ENCODE peak calls at places on chromosomes 11 and 22, in six cellular contexts. One of them, this sample, is unnamed.

GRCh38 chr11:12458042-12458441 is 80.7 kb downstream of the PARVA start:
- DNase-seq in Peyer's patch: no peak
- DNase-seq in IMR-90: no peak
- DNase-seq in heart left ventricle: no peak
- DNase-seq in A549: no peak
- DNase-seq in HCT116: no peak
- DNase-seq in this sample: no peak

GRCh38 chr11:17519486-17519885 is 24.7 kb downstream of the USH1C start:
- DNase-seq in Peyer's patch: no peak
- DNase-seq in IMR-90: no peak
- DNase-seq in heart left ventricle: no peak
- DNase-seq in A549: no peak
- DNase-seq in HCT116: no peak
- DNase-seq in this sample: no peak

GRCh38 chr22:27270818-27271510 is 530.6 kb downstream of the MN1 start:
- DNase-seq in Peyer's patch: no peak
- DNase-seq in IMR-90: no peak
- DNase-seq in heart left ventricle: peak; percentile 48
- DNase-seq in A549: no peak
- DNase-seq in HCT116: no peak
- DNase-seq in this sample: no peak

GRCh38 chr11:100833276-100833675 is 146.2 kb downstream of the ARHGAP42 start:
- DNase-seq in Peyer's patch: no peak
- DNase-seq in IMR-90: no peak
- DNase-seq in heart left ventricle: no peak
- DNase-seq in A549: no peak
- DNase-seq in HCT116: no peak
- DNase-seq in this sample: no peak

GRCh38 chr11:60235318-60235717 is 7.6 kb downstream of the MS4A4E start:
- DNase-seq in Peyer's patch: no peak
- DNase-seq in IMR-90: no peak
- DNase-seq in heart left ventricle: no peak
- DNase-seq in A549: no peak
- DNase-seq in HCT116: no peak
- DNase-seq in this sample: no peak

GRCh38 chr11:91850533-91851305 is 373.9 kb upstream of the FAT3 start:
- DNase-seq in Peyer's patch: no peak
- DNase-seq in IMR-90: no peak
- DNase-seq in heart left ventricle: no peak
- DNase-seq in A549: no peak
- DNase-seq in HCT116: no peak
- DNase-seq in this sample: no peak

GRCh38 chr11:396948-397548 is 3.0 kb downstream of the PKP3 start:
- DNase-seq in Peyer's patch: peak; percentile 86
- DNase-seq in IMR-90: peak; percentile 36
- DNase-seq in heart left ventricle: peak; percentile 56
- DNase-seq in A549: no peak
- DNase-seq in HCT116: no peak
- DNase-seq in this sample: peak; percentile 41

GRCh38 chr22:41256898-41257260 is 16.1 kb upstream of the CHADL start:
- DNase-seq in Peyer's patch: no peak
- DNase-seq in IMR-90: peak; percentile 27
- DNase-seq in heart left ventricle: no peak
- DNase-seq in A549: no peak
- DNase-seq in HCT116: no peak
- DNase-seq in this sample: no peak

GRCh38 chr11:117466966-117467365 is 139.3 kb downstream of the CEP164 start:
- DNase-seq in Peyer's patch: no peak
- DNase-seq in IMR-90: no peak
- DNase-seq in heart left ventricle: no peak
- DNase-seq in A549: no peak
- DNase-seq in HCT116: no peak
- DNase-seq in this sample: no peak

GRCh38 chr11:88402192-88402715 is 64.7 kb upstream of the CTSC start:
- DNase-seq in Peyer's patch: no peak
- DNase-seq in IMR-90: peak; percentile 90
- DNase-seq in heart left ventricle: no peak
- DNase-seq in A549: peak; percentile 40
- DNase-seq in HCT116: no peak
- DNase-seq in this sample: no peak

GRCh38 chr11:37978647-37979046 is 1380.6 kb upstream of the RAG2 start:
- DNase-seq in Peyer's patch: no peak
- DNase-seq in IMR-90: no peak
- DNase-seq in heart left ventricle: no peak
- DNase-seq in A549: no peak
- DNase-seq in HCT116: no peak
- DNase-seq in this sample: no peak

GRCh38 chr11:77665240-77665965 is 27.8 kb upstream of the CLNS1A start:
- DNase-seq in Peyer's patch: no peak
- DNase-seq in IMR-90: no peak
- DNase-seq in heart left ventricle: no peak
- DNase-seq in A549: no peak
- DNase-seq in HCT116: no peak
- DNase-seq in this sample: no peak

GRCh38 chr11:13229675-13230359 is 47.8 kb upstream of the BMAL1 start:
- DNase-seq in Peyer's patch: no peak
- DNase-seq in IMR-90: no peak
- DNase-seq in heart left ventricle: no peak
- DNase-seq in A549: no peak
- DNase-seq in HCT116: no peak
- DNase-seq in this sample: no peak

GRCh38 chr11:57942808-57943207 is 80.9 kb upstream of the OR9Q1 start:
- DNase-seq in Peyer's patch: no peak
- DNase-seq in IMR-90: no peak
- DNase-seq in heart left ventricle: no peak
- DNase-seq in A549: no peak
- DNase-seq in HCT116: no peak
- DNase-seq in this sample: no peak

GRCh38 chr22:19109198-19110063 is 12.8 kb downstream of the DGCR2 start:
- DNase-seq in Peyer's patch: peak; percentile 83
- DNase-seq in IMR-90: peak; percentile 64
- DNase-seq in heart left ventricle: no peak
- DNase-seq in A549: peak; percentile 22
- DNase-seq in HCT116: no peak
- DNase-seq in this sample: peak; percentile 32

GRCh38 chr11:11512090-11512489 is 109.7 kb downstream of the GALNT18 start:
- DNase-seq in Peyer's patch: no peak
- DNase-seq in IMR-90: no peak
- DNase-seq in heart left ventricle: peak; percentile 34
- DNase-seq in A549: no peak
- DNase-seq in HCT116: no peak
- DNase-seq in this sample: no peak

GRCh38 chr11:66546368-66546965 is at the start of gene ACTN3:
- DNase-seq in Peyer's patch: peak; percentile 62
- DNase-seq in IMR-90: no peak
- DNase-seq in heart left ventricle: no peak
- DNase-seq in A549: peak; percentile 18
- DNase-seq in HCT116: no peak
- DNase-seq in this sample: peak; percentile 29

GRCh38 chr22:31090217-31091085 is 9.3 kb downstream of the SMTN start:
- DNase-seq in Peyer's patch: no peak
- DNase-seq in IMR-90: no peak
- DNase-seq in heart left ventricle: no peak
- DNase-seq in A549: no peak
- DNase-seq in HCT116: no peak
- DNase-seq in this sample: no peak

GRCh38 chr11:18106688-18107087 is 806 bp upstream of the SAAL1 start:
- DNase-seq in Peyer's patch: no peak
- DNase-seq in IMR-90: peak; percentile 65
- DNase-seq in heart left ventricle: no peak
- DNase-seq in A549: no peak
- DNase-seq in HCT116: no peak
- DNase-seq in this sample: no peak

GRCh38 chr11:72395993-72396392 is 38.3 kb downstream of the CLPB start:
- DNase-seq in Peyer's patch: no peak
- DNase-seq in IMR-90: no peak
- DNase-seq in heart left ventricle: no peak
- DNase-seq in A549: no peak
- DNase-seq in HCT116: no peak
- DNase-seq in this sample: no peak

GRCh38 chr11:118998822-118999221 is 884 bp downstream of the CENATAC start:
- DNase-seq in Peyer's patch: no peak
- DNase-seq in IMR-90: peak; percentile 72
- DNase-seq in heart left ventricle: no peak
- DNase-seq in A549: peak; percentile 50
- DNase-seq in HCT116: peak; percentile 74
- DNase-seq in this sample: no peak

GRCh38 chr22:49925525-49926128 is 7.2 kb downstream of the CRELD2 start:
- DNase-seq in Peyer's patch: peak; percentile 87
- DNase-seq in IMR-90: no peak
- DNase-seq in heart left ventricle: no peak
- DNase-seq in A549: no peak
- DNase-seq in HCT116: no peak
- DNase-seq in this sample: no peak

GRCh38 chr22:48425091-48425506 is 1402.6 kb downstream of the BRD1 start:
- DNase-seq in Peyer's patch: no peak
- DNase-seq in IMR-90: no peak
- DNase-seq in heart left ventricle: no peak
- DNase-seq in A549: no peak
- DNase-seq in HCT116: no peak
- DNase-seq in this sample: no peak

GRCh38 chr22:48422900-48423480 is 1404.7 kb downstream of the BRD1 start:
- DNase-seq in Peyer's patch: peak; percentile 21
- DNase-seq in IMR-90: no peak
- DNase-seq in heart left ventricle: no peak
- DNase-seq in A549: no peak
- DNase-seq in HCT116: no peak
- DNase-seq in this sample: no peak

GRCh38 chr22:48423481-48423901 is 1404.2 kb downstream of the BRD1 start:
- DNase-seq in Peyer's patch: peak; percentile 23
- DNase-seq in IMR-90: no peak
- DNase-seq in heart left ventricle: no peak
- DNase-seq in A549: no peak
- DNase-seq in HCT116: no peak
- DNase-seq in this sample: no peak

GRCh38 chr22:48424201-48424627 is 1403.5 kb downstream of the BRD1 start:
- DNase-seq in Peyer's patch: peak; percentile 29
- DNase-seq in IMR-90: no peak
- DNase-seq in heart left ventricle: no peak
- DNase-seq in A549: no peak
- DNase-seq in HCT116: no peak
- DNase-seq in this sample: no peak

DNA sequence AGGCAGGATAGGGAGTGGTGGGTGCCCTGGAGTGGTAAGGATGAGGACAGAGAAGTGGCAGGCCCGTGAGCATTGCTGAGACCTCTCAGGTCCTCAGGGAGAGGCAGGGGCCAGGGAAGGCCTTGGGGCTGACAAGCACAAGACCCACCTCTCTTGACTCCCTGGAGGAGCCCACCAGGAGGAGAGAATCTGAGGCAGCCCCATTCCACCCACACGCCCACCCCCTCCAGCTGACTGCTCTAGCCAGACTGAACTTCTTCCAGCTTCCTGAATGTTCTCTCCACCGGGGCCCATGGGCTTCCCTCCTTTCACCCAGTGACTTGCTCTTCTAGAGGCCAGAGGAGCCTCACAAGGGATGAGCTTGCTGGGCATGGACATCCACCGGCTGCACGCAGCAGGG is 1403.0 kb downstream of the BRD1 start:
- DNase-seq in Peyer's patch: peak; percentile 21
- DNase-seq in IMR-90: no peak
- DNase-seq in heart left ventricle: no peak
- DNase-seq in A549: no peak
- DNase-seq in HCT116: no peak
- DNase-seq in this sample: no peak
- H3K9me3 ChIP-seq in Peyer's patch: no peaks in the 10 kb centered on the region
- H3K9me3 ChIP-seq in IMR-90: peaks cover 63% of the 10 kb centered on the region
- H3K9me3 ChIP-seq in heart left ventricle: no peaks in the 10 kb centered on the region
- H3K9me3 ChIP-seq in A549: no peaks in the 10 kb centered on the region
- H3K9me3 ChIP-seq in HCT116: no peaks in the 10 kb centered on the region
- H3K9me3 ChIP-seq in this sample: no peaks in the 10 kb centered on the region

GRCh38 chr22:29306830-29307657 is 594 bp downstream of the GAS2L1 start:
- DNase-seq in Peyer's patch: peak; percentile 85
- DNase-seq in IMR-90: peak; percentile 61
- DNase-seq in heart left ventricle: peak; percentile 88
- DNase-seq in A549: peak; percentile 64
- DNase-seq in HCT116: no peak
- DNase-seq in this sample: peak; percentile 74
- TF ChIP-seq POLR2A in Peyer's patch: peak; percentile 29
- TF ChIP-seq POLR2A in IMR-90: peak; percentile 64
- TF ChIP-seq POLR2A in heart left ventricle: peak; percentile 34
- TF ChIP-seq POLR2A in A549: peak; percentile 38
- TF ChIP-seq POLR2A in HCT116: peak; percentile 29
- TF ChIP-seq POLR2A in this sample: no peak

DNA sequence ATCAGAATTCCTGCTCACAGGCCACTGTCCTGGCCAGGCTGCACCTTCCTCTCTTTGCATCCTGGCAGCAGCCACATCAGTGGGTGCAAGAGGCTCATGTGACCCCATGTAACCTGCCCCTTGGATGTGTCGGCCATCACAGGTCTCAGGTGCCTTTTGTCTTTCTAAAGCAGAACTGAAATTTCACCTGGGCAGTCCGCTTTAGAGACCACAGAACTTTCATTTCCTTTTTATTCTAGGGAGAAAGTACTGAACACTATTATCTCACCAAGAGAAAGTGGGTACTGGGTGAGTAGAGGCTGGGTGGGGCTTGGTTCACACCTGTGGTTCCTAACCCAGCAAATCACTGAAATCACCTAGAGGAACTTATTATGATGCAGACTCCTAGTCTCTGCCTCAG is 51.7 kb upstream of the NUP160 start:
- DNase-seq in Peyer's patch: peak; percentile 78
- DNase-seq in IMR-90: no peak
- DNase-seq in heart left ventricle: no peak
- DNase-seq in A549: no peak
- DNase-seq in HCT116: no peak
- DNase-seq in this sample: no peak
- H3K9me3 ChIP-seq in Peyer's patch: no peaks in the 10 kb centered on the region
- H3K9me3 ChIP-seq in IMR-90: no peaks in the 10 kb centered on the region
- H3K9me3 ChIP-seq in heart left ventricle: peaks cover 4% of the 10 kb centered on the region
- H3K9me3 ChIP-seq in A549: no peaks in the 10 kb centered on the region
- H3K9me3 ChIP-seq in HCT116: no peaks in the 10 kb centered on the region
- H3K9me3 ChIP-seq in this sample: no peaks in the 10 kb centered on the region

DNA sequence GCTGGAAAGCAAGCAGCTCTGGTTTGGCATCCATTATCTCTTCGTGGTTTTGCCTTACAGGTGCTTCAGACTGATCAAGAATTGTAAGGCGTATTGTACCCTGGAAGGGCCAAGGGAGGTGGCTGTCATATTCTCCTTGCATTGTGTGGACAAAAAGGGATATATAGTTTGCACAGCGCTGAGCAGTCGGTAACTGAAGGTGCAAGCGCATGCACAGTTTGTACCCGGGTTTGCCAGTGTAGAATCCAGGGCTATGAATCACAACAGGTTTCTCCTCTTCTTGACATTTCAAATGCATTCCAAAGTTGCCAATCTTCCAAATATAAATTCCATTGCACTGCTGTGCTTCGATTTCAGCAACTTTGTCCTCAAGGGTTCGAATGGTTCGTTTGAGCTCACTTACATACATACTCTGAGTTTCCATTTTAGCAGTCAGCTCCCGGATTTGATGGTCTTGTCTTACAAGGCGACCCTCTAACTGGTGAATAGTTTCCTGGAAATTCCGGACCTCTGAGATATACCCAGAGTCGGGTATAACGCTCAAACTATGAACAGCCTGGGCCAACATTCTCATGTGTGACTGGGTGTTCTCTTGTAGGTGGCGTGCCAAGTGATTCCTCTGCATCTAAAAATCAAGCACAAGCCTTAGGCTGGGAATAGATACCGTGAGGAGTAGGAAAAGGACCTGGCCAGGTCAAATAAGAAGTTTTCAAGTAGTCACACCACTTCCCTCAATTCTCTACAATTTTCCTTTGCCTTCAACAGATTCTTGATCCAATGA is 19.9 kb downstream of the TRAF6 start:
- DNase-seq in Peyer's patch: no peak
- DNase-seq in IMR-90: no peak
- DNase-seq in heart left ventricle: no peak
- DNase-seq in A549: no peak
- DNase-seq in HCT116: no peak
- DNase-seq in this sample: no peak
- TF ChIP-seq POLR2A in Peyer's patch: no peak
- TF ChIP-seq POLR2A in IMR-90: no peak
- TF ChIP-seq POLR2A in heart left ventricle: no peak
- TF ChIP-seq POLR2A in A549: no peak
- TF ChIP-seq POLR2A in HCT116: no peak
- TF ChIP-seq POLR2A in this sample: no peak

This sample was measured in tibial nerve.